ENCODE peak calls at places on chromosomes 13 and 19, in four cellular contexts. S, L, D and P are unnamed samples.
A peak's percentile ranks its signal among the peaks of the same experiment; 100 is the strongest.

GRCh38 chr19:31992750-31993149 is 352.7 kb upstream of the ZNF507 start:
- DNase-seq in S (no peak), L (no peak), D (no peak), P (no peak)

GRCh38 chr13:80428344-80429096 is 87.6 kb upstream of the SPRY2 start:
- DNase-seq in S (peak; percentile 53), L (no peak), D (no peak), P (no peak)

GRCh38 chr13:23506071-23506820 is 64.0 kb upstream of the TNFRSF19 start:
- DNase-seq in S (no peak), L (no peak), D (no peak), P (peak; percentile 37)

GRCh38 chr19:39372047-39372802 is 18.7 kb downstream of the PAF1 start:
- DNase-seq in S (no peak), L (peak; percentile 57), D (peak; percentile 87), P (peak; percentile 82)

GRCh38 chr13:44920013-44920412 is 69.3 kb downstream of the NUFIP1 start:
- DNase-seq in S (no peak), L (no peak), D (no peak), P (no peak)

GRCh38 chr13:95323930-95324662 is 22.8 kb upstream of the ABCC4 start:
- DNase-seq in S (no peak), L (no peak), D (no peak), P (no peak)

GRCh38 chr13:93819331-93819730 is 592.7 kb downstream of the GPC6 start:
- DNase-seq in S (no peak), L (no peak), D (no peak), P (no peak)

GRCh38 chr13:60013166-60013565 is 150.6 kb downstream of the DIAPH3 start:
- DNase-seq in S (no peak), L (no peak), D (no peak), P (no peak)

GRCh38 chr19:23060016-23060415 is 56.8 kb upstream of the ZNF730 start:
- DNase-seq in S (no peak), L (no peak), D (no peak), P (no peak)

GRCh38 chr19:9945319-9945966 is 9.1 kb upstream of the OLFM2 start:
- DNase-seq in S (no peak), L (peak; percentile 73), D (peak; percentile 93), P (peak; percentile 86)

GRCh38 chr19:18999016-18999758 is 34.1 kb downstream of the SUGP2 start:
- DNase-seq in S (no peak), L (no peak), D (no peak), P (no peak)

GRCh38 chr19:2083174-2083854 is 12.8 kb downstream of the MOB3A start:
- DNase-seq in S (peak; percentile 81), L (peak; percentile 64), D (peak; percentile 58), P (no peak)

GRCh38 chr13:80070024-80070703 is 270.8 kb downstream of the SPRY2 start:
- DNase-seq in S (no peak), L (peak; percentile 32), D (no peak), P (no peak)

GRCh38 chr13:101332583-101332982 is 83.7 kb downstream of the NALCN start:
- DNase-seq in S (no peak), L (no peak), D (no peak), P (no peak)

GRCh38 chr13:48144413-48145035 is 49.6 kb upstream of the MED4 start:
- DNase-seq in S (peak; percentile 91), L (peak; percentile 14), D (no peak), P (no peak)

GRCh38 chr13:84446972-84447700 is 564.9 kb upstream of the SLITRK1 start:
- DNase-seq in S (no peak), L (no peak), D (peak; percentile 26), P (no peak)

GRCh38 chr19:1810439-1811160 is 1.5 kb downstream of the ATP8B3 start:
- DNase-seq in S (no peak), L (no peak), D (no peak), P (no peak)

GRCh38 chr19:1393841-1394240 is 7.5 kb downstream of the GAMT start:
- DNase-seq in S (no peak), L (no peak), D (no peak), P (no peak)

GRCh38 chr19:15072930-15073647 is 8.9 kb upstream of the OR1I1 start:
- DNase-seq in S (no peak), L (no peak), D (no peak), P (no peak)

GRCh38 chr13:33129094-33129832 is 113.0 kb downstream of the KL start:
- DNase-seq in S (no peak), L (no peak), D (no peak), P (peak; percentile 80)

GRCh38 chr13:50275392-50276063 is 260.3 kb downstream of the KCNRG start:
- DNase-seq in S (no peak), L (no peak), D (no peak), P (no peak)

GRCh38 chr13:106799731-106800335 is 231.9 kb upstream of the ARGLU1 start:
- DNase-seq in S (no peak), L (no peak), D (no peak), P (no peak)

GRCh38 chr13:106802917-106803316 is 235.0 kb upstream of the ARGLU1 start:
- DNase-seq in S (no peak), L (no peak), D (no peak), P (no peak)

GRCh38 chr13:106810069-106810468 is 242.1 kb upstream of the ARGLU1 start:
- DNase-seq in S (no peak), L (no peak), D (no peak), P (no peak)

DNA sequence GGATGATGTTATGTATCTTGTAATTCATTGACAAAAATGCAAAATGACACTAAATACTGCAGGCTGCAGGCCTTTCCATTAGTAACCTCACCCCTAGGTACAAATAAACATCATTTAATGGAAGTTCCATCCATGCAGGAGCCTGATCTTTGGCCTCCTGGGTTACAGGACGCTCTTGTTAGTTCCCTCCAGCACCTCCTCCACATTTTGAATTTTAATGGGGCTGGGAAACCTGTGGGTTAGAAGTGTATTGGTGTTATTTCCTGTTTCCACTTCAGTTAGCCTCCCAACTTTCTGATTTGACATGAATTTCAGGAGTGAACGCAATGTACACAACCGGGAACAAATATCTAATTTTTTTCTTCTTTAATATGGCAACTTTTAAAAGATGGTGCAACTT is 237.1 kb upstream of the ARGLU1 start:
- DNase-seq in S (no peak), L (no peak), D (no peak), P (no peak)
- H3K27ac ChIP-seq in S (no peak overlapping the region), L (no peak overlapping the region), D (no peak overlapping the region), P (peak overlapping the region; percentile 1)

DNA sequence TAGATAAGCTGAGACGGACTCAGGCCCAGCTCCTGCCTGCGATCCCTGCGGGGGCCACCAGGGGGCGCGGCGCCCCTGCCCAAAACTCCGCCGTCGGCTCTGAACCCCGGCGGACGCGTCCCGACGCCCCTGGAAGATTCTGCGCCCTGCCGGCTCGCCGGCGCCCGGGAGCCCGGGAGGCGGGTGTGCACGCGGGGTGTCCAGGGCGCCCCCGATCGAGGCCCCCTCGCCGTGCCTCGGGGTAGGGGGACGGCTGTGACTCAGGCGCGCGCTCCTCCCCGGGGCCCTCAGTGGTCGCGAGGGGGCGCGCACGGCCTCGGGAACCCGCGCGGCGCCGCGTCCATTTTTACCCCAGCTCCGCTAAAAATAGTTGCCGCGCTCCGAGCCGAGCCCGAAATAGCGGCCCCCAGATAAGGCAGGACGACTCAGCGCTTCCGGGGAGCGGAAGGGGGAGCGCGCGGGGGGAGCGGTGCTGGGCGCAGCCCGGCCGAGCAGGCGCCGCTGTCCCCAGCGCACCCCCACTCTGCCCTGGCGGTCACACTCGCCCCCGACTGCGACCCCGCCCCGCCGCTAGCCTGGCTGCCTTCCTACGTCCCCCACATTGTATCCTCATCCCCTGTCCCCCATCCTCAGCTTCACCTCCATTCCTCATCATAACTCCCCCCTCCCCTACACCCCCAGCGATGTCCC is 16.0 kb upstream of the ERCC1 start:
- DNase-seq in S (peak; percentile 73), L (peak; percentile 88), D (peak; percentile 96), P (peak; percentile 89)
- H3K4me3 ChIP-seq in S (peak overlapping the region; percentile 38), L (peak overlapping the region; percentile 77), D (peak overlapping the region; percentile 83), P (peak overlapping the region; percentile 66)

DNA sequence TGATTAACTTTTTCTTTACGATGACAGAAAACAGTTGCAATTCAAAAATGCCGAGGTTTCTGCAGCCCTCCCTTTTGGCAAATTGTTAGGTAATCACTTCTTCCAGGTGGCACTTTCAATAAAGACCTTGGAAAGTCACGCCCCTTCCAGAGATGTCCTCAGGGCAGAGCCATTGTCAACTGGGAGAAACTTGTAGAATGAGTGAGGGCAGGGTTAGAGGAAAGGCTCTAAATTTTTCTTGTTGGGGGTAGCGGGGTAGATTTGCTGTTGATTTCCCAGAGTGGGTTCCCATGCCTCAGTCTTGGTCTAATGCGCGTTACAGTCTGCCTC is 421.1 kb downstream of the FGF9 start:
- DNase-seq in S (no peak), L (no peak), D (no peak), P (no peak)
- H3K27ac ChIP-seq in S (no peak overlapping the region), L (no peak overlapping the region), D (no peak overlapping the region), P (no peak overlapping the region)

GRCh38 chr19:36378625-36379509 is at the start of gene ZFP14:
- DNase-seq in S (peak; percentile 95), L (peak; percentile 95), D (peak; percentile 96), P (peak; percentile 96)

GRCh38 chr19:36379510-36379819 is 464 bp upstream of the ZFP14 start:
- DNase-seq in S (no peak), L (no peak), D (no peak), P (no peak)

GRCh38 chr19:36371886-36372285 is 7.1 kb downstream of the ZFP14 start:
- DNase-seq in S (no peak), L (no peak), D (no peak), P (no peak)

GRCh38 chr19:36373638-36374156 is 5.3 kb downstream of the ZFP14 start:
- DNase-seq in S (no peak), L (no peak), D (no peak), P (no peak)

DNA sequence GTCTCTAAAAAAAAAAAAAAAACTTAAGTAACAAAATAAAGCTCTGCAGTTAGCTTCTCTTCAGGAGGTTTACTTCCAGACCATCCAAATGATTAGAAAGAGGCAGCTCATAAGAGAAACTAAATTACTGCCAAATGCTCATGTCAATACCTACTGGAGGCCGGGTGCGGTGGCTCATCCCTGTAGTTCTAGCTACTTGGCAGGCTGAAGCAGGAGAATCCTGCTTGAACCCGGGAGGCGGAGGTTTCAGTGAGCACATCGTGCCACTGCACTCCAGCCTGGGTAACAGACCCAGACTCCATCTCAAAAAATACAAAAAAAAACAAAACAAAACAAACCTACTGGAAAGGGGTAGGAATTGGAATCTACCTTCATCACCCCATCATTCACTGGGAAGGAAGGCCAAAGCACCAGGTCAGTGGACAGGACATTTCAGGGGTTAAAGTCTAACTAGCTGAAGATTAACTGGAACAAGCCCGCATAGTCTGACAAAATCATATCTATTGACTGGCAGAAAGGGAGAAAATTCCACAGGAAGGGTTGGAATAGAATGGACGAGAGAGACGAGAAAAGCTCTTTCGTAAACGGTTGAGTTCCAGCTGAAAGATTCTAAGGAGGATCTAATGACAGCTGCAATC is 1.3 kb downstream of the ZFP14 start:
- DNase-seq in S (no peak), L (no peak), D (no peak), P (no peak)
- H3K4me3 ChIP-seq in S (no peak overlapping the region), L (peak overlapping the region; percentile 76), D (peak overlapping the region; percentile 89), P (no peak overlapping the region)

GRCh38 chr19:17183271-17183757 is 31.8 kb upstream of the USE1 start:
- DNase-seq in S (no peak), L (no peak), D (no peak), P (no peak)
- H3K27ac ChIP-seq in S (no peak overlapping the region), L (no peak overlapping the region), D (no peak overlapping the region), P (peak overlapping the region; percentile 82)

DNA sequence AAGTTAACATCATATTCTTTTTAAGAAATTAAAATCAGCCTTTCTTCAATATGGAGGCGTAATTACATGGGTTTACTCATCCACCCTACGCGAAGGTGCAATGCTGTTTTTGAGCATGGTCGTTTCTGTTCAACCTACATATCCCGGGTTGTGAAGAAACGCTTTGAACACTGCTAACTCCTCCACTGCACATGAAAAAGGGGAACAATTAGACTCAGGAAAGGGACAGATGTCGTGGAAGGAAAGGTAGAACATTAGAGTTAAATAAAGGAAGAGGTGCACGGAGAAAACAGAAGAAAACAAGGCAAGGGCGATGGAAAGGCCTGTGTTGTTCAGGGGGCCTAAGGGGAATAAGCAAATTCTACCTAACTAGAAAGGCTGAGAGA is 4.1 kb downstream of the ZIC5 start:
- DNase-seq in S (no peak), L (no peak), D (no peak), P (no peak)
- H3K4me3 ChIP-seq in S (no peak overlapping the region), L (no peak overlapping the region), D (no peak overlapping the region), P (no peak overlapping the region)